ENCODE peak calls at places on chromosomes 4 and X, in ten cellular contexts. X is NCI-H1105 treated with DMSO at 0.1 percent for 48 hours; I is NCI-H1092; Q is mesothelial cell of epicardium; O is ureter; C is activated CD4-positive, alpha-beta T cell treated with anti-CD3 and anti-CD28 coated beads for 24 hours; K is WTC11; E is activated CD8-positive, alpha-beta memory T cell treated with anti-CD3 and anti-CD28 coated beads, Interleukin-2, amount 50 U/mL, for 48 hours; U is pancreas; H is germinal center. V is an unnamed sample.

GRCh38 chr4:1205641-1206298 is 33.4 kb upstream of the SPON2 start:
- DNase-seq in X (no peak), I (no peak), Q (peak; percentile 36), O (peak; percentile 34), C (no peak), K (peak; percentile 8), E (no peak), U (peak; percentile 73), H (no peak), V (no peak)

GRCh38 chr4:21801661-21802355 is 146.8 kb downstream of the KCNIP4 start:
- DNase-seq in X (no peak), I (no peak), Q (no peak), O (no peak), C (no peak), K (no peak), E (no peak), U (no peak), H (no peak), V (no peak)

GRCh38 chr4:37549003-37549402 is 137.2 kb downstream of the RELL1 start:
- DNase-seq in X (peak; percentile 11), I (no peak), Q (no peak), O (no peak), C (no peak), K (no peak), E (no peak), U (no peak), H (no peak), V (no peak)

GRCh38 chrX:12975670-12975965 is 708 bp downstream of the TMSB4X start:
- DNase-seq in X (no peak), I (no peak), Q (no peak), O (no peak), C (no peak), K (no peak), E (no peak), U (no peak), H (no peak), V (no peak)

GRCh38 chr4:143346208-143346607 is 9.5 kb downstream of the GAB1 start:
- DNase-seq in X (no peak), I (no peak), Q (no peak), O (no peak), C (no peak), K (no peak), E (no peak), U (no peak), H (no peak), V (no peak)

GRCh38 chrX:11728556-11728955 is 29.5 kb upstream of the MSL3 start:
- DNase-seq in X (no peak), I (no peak), Q (no peak), O (no peak), C (no peak), K (no peak), E (no peak), U (no peak), H (no peak), V (no peak)

GRCh38 chrX:18983711-18984380 is at the start of gene PHKA2:
- DNase-seq in X (peak; percentile 19), I (peak; percentile 28), Q (no peak), O (no peak), C (peak; percentile 6), K (peak; percentile 58), E (peak; percentile 68), U (peak; percentile 79), H (peak; percentile 7), V (peak; percentile 75)

GRCh38 chrX:16868920-16869319 is 1.2 kb downstream of the RBBP7 start:
- DNase-seq in X (no peak), I (no peak), Q (no peak), O (no peak), C (no peak), K (no peak), E (no peak), U (no peak), H (no peak), V (no peak)

GRCh38 chrX:96692454-96692853 is 7.8 kb downstream of the DIAPH2 start:
- DNase-seq in X (no peak), I (no peak), Q (no peak), O (no peak), C (no peak), K (no peak), E (no peak), U (no peak), H (no peak), V (no peak)

GRCh38 chrX:19514791-19515614 is at the start of gene MAP3K15:
- DNase-seq in X (peak; percentile 19), I (no peak), Q (peak; percentile 41), O (no peak), C (no peak), K (peak; percentile 46), E (peak; percentile 56), U (peak; percentile 84), H (peak; percentile 29), V (no peak)

GRCh38 chrX:30610050-30610449 is 32.5 kb upstream of the TASL start:
- DNase-seq in X (no peak), I (no peak), Q (no peak), O (no peak), C (no peak), K (no peak), E (no peak), U (no peak), H (no peak), V (no peak)

GRCh38 chr4:107826427-107826980 is 1.8 kb downstream of the SGMS2 start:
- DNase-seq in X (no peak), I (no peak), Q (no peak), O (no peak), C (no peak), K (no peak), E (no peak), U (no peak), H (no peak), V (no peak)

GRCh38 chr4:8910100-8910821 is 38.6 kb upstream of the HMX1 start:
- DNase-seq in X (no peak), I (no peak), Q (peak; percentile 27), O (peak; percentile 17), C (no peak), K (no peak), E (no peak), U (peak; percentile 57), H (no peak), V (no peak)

GRCh38 chrX:42119076-42119475 is 195.7 kb upstream of the CASK start:
- DNase-seq in X (peak; percentile 1), I (peak; percentile 0), Q (no peak), O (no peak), C (no peak), K (no peak), E (no peak), U (no peak), H (no peak), V (no peak)

GRCh38 chr4:107939307-107939706 is 8.0 kb downstream of the CYP2U1 start:
- DNase-seq in X (no peak), I (no peak), Q (no peak), O (no peak), C (no peak), K (no peak), E (no peak), U (no peak), H (no peak), V (no peak)

GRCh38 chrX:97026406-97026805 is 142.7 kb downstream of the RPA4 start:
- DNase-seq in X (peak; percentile 4), I (peak; percentile 8), Q (no peak), O (no peak), C (no peak), K (no peak), E (no peak), U (no peak), H (no peak), V (no peak)

GRCh38 chr4:30962949-30963348 is 242.8 kb downstream of the PCDH7 start:
- DNase-seq in X (no peak), I (no peak), Q (no peak), O (no peak), C (no peak), K (no peak), E (no peak), U (no peak), H (no peak), V (no peak)

GRCh38 chrX:124388562-124388961 is 42.2 kb downstream of the SH2D1A start:
- DNase-seq in X (peak; percentile 64), I (peak; percentile 20), Q (peak; percentile 62), O (peak; percentile 50), C (peak; percentile 53), K (peak; percentile 20), E (peak; percentile 58), U (no peak), H (peak; percentile 1), V (no peak)

GRCh38 chrX:47216393-47216925 is 2.0 kb upstream of the CDK16 start:
- DNase-seq in X (no peak), I (no peak), Q (no peak), O (no peak), C (no peak), K (no peak), E (no peak), U (peak; percentile 20), H (no peak), V (no peak)

GRCh38 chr4:7805533-7806079 is 134.1 kb downstream of the AFAP1 start:
- DNase-seq in X (peak; percentile 13), I (peak; percentile 26), Q (peak; percentile 62), O (peak; percentile 73), C (no peak), K (no peak), E (no peak), U (no peak), H (no peak), V (no peak)

GRCh38 chr4:80226091-80226490 is 28.8 kb downstream of the PRDM8 start:
- DNase-seq in X (no peak), I (no peak), Q (no peak), O (no peak), C (no peak), K (no peak), E (no peak), U (no peak), H (no peak), V (no peak)

GRCh38 chr4:101973331-101973730 is 182.8 kb downstream of the BANK1 start:
- DNase-seq in X (no peak), I (no peak), Q (no peak), O (no peak), C (no peak), K (no peak), E (no peak), U (no peak), H (no peak), V (no peak)

GRCh38 chrX:11893933-11894710 is 136.1 kb downstream of the MSL3 start:
- DNase-seq in X (no peak), I (no peak), Q (no peak), O (no peak), C (no peak), K (no peak), E (no peak), U (no peak), H (no peak), V (no peak)

GRCh38 chrX:105781794-105782193 is 40.5 kb upstream of the NRK start:
- DNase-seq in X (no peak), I (no peak), Q (no peak), O (no peak), C (no peak), K (no peak), E (no peak), U (no peak), H (no peak), V (no peak)

GRCh38 chrX:42664706-42665105 is 113.3 kb downstream of the PPP1R2C start:
- DNase-seq in X (no peak), I (no peak), Q (no peak), O (no peak), C (no peak), K (no peak), E (no peak), U (no peak), H (no peak), V (no peak)

GRCh38 chrX:113384628-113385027 is 544.0 kb upstream of the AMOT start:
- DNase-seq in X (no peak), I (no peak), Q (no peak), O (no peak), C (no peak), K (no peak), E (no peak), U (no peak), H (no peak), V (peak; percentile 67)

GRCh38 chr4:71186257-71186565 is 152.6 kb upstream of the SLC4A4 start:
- DNase-seq in X (no peak), I (no peak), Q (no peak), O (no peak), C (no peak), K (no peak), E (no peak), U (no peak), H (no peak), V (no peak)

GRCh38 chr4:153494562-153494961 is 28.4 kb downstream of the TMEM131L start:
- DNase-seq in X (no peak), I (no peak), Q (no peak), O (no peak), C (no peak), K (no peak), E (no peak), U (no peak), H (no peak), V (no peak)